ENCODE peak calls at places on chromosomes 12 and 14, in six cellular contexts. One of them, this sample, is unnamed.

GRCh38 chr12:112347521-112347920 is 34.7 kb downstream of the HECTD4 start:
- DNase-seq in heart right ventricle: no peak
- DNase-seq in RWPE2: no peak
- DNase-seq in dorsolateral prefrontal cortex: no peak
- DNase-seq in esophagus squamous epithelium: no peak
- DNase-seq in fibroblast of lung: peak; percentile 90
- DNase-seq in this sample: no peak

GRCh38 chr12:16165506-16165905 is 112.0 kb downstream of the SLC15A5 start:
- DNase-seq in RWPE2: no peak
- DNase-seq in heart right ventricle: no peak
- DNase-seq in dorsolateral prefrontal cortex: no peak
- DNase-seq in fibroblast of lung: peak; percentile 63
- DNase-seq in esophagus squamous epithelium: no peak
- DNase-seq in this sample: no peak

GRCh38 chr14:60274448-60274847 is 25.4 kb downstream of the PPM1A start:
- DNase-seq in dorsolateral prefrontal cortex: no peak
- DNase-seq in esophagus squamous epithelium: no peak
- DNase-seq in fibroblast of lung: no peak
- DNase-seq in RWPE2: no peak
- DNase-seq in heart right ventricle: no peak
- DNase-seq in this sample: no peak

GRCh38 chr12:32789911-32790310 is 34.2 kb upstream of the YARS2 start:
- DNase-seq in dorsolateral prefrontal cortex: no peak
- DNase-seq in esophagus squamous epithelium: no peak
- DNase-seq in RWPE2: no peak
- DNase-seq in heart right ventricle: no peak
- DNase-seq in fibroblast of lung: no peak
- DNase-seq in this sample: no peak

GRCh38 chr12:67034110-67034879 is 234.9 kb upstream of the CAND1 start:
- DNase-seq in heart right ventricle: no peak
- DNase-seq in RWPE2: peak; percentile 71
- DNase-seq in fibroblast of lung: no peak
- DNase-seq in dorsolateral prefrontal cortex: no peak
- DNase-seq in esophagus squamous epithelium: no peak
- DNase-seq in this sample: no peak

GRCh38 chr12:9123741-9124140 is 8.0 kb upstream of the A2M start:
- DNase-seq in esophagus squamous epithelium: no peak
- DNase-seq in dorsolateral prefrontal cortex: no peak
- DNase-seq in RWPE2: no peak
- DNase-seq in fibroblast of lung: peak; percentile 77
- DNase-seq in heart right ventricle: no peak
- DNase-seq in this sample: no peak

GRCh38 chr12:57759360-57759980 is 4.6 kb downstream of the MARCHF9 start:
- DNase-seq in dorsolateral prefrontal cortex: no peak
- DNase-seq in fibroblast of lung: no peak
- DNase-seq in heart right ventricle: no peak
- DNase-seq in RWPE2: no peak
- DNase-seq in esophagus squamous epithelium: no peak
- DNase-seq in this sample: peak; percentile 60

GRCh38 chr12:85874064-85874463 is at the start of gene NTS:
- DNase-seq in esophagus squamous epithelium: no peak
- DNase-seq in fibroblast of lung: no peak
- DNase-seq in dorsolateral prefrontal cortex: no peak
- DNase-seq in heart right ventricle: no peak
- DNase-seq in RWPE2: no peak
- DNase-seq in this sample: no peak

GRCh38 chr12:65811968-65812700 is 12.1 kb upstream of the HMGA2 start:
- DNase-seq in esophagus squamous epithelium: no peak
- DNase-seq in heart right ventricle: no peak
- DNase-seq in dorsolateral prefrontal cortex: no peak
- DNase-seq in RWPE2: no peak
- DNase-seq in fibroblast of lung: peak; percentile 28
- DNase-seq in this sample: no peak

GRCh38 chr12:77599782-77600491 is 230.8 kb upstream of the NAV3 start:
- DNase-seq in dorsolateral prefrontal cortex: no peak
- DNase-seq in fibroblast of lung: no peak
- DNase-seq in RWPE2: no peak
- DNase-seq in heart right ventricle: no peak
- DNase-seq in esophagus squamous epithelium: no peak
- DNase-seq in this sample: no peak

GRCh38 chr14:87152701-87153100 is 840.3 kb downstream of the GALC start:
- DNase-seq in RWPE2: no peak
- DNase-seq in dorsolateral prefrontal cortex: no peak
- DNase-seq in fibroblast of lung: no peak
- DNase-seq in heart right ventricle: no peak
- DNase-seq in esophagus squamous epithelium: no peak
- DNase-seq in this sample: no peak

GRCh38 chr12:96434107-96434506 is 33.9 kb upstream of the CDK17 start:
- DNase-seq in fibroblast of lung: peak; percentile 100
- DNase-seq in dorsolateral prefrontal cortex: no peak
- DNase-seq in heart right ventricle: no peak
- DNase-seq in esophagus squamous epithelium: no peak
- DNase-seq in RWPE2: no peak
- DNase-seq in this sample: peak; percentile 73

GRCh38 chr14:104820669-104821228 is 19.8 kb downstream of the ZBTB42 start:
- DNase-seq in RWPE2: peak; percentile 85
- DNase-seq in fibroblast of lung: peak; percentile 75
- DNase-seq in esophagus squamous epithelium: no peak
- DNase-seq in dorsolateral prefrontal cortex: no peak
- DNase-seq in heart right ventricle: no peak
- DNase-seq in this sample: no peak

GRCh38 chr12:20596036-20596435 is 99.1 kb upstream of the SLCO1C1 start:
- DNase-seq in fibroblast of lung: no peak
- DNase-seq in dorsolateral prefrontal cortex: no peak
- DNase-seq in RWPE2: no peak
- DNase-seq in heart right ventricle: no peak
- DNase-seq in esophagus squamous epithelium: no peak
- DNase-seq in this sample: no peak

GRCh38 chr12:20588057-20588456 is 107.1 kb upstream of the SLCO1C1 start:
- DNase-seq in RWPE2: no peak
- DNase-seq in fibroblast of lung: no peak
- DNase-seq in dorsolateral prefrontal cortex: no peak
- DNase-seq in esophagus squamous epithelium: no peak
- DNase-seq in heart right ventricle: no peak
- DNase-seq in this sample: no peak

DNA sequence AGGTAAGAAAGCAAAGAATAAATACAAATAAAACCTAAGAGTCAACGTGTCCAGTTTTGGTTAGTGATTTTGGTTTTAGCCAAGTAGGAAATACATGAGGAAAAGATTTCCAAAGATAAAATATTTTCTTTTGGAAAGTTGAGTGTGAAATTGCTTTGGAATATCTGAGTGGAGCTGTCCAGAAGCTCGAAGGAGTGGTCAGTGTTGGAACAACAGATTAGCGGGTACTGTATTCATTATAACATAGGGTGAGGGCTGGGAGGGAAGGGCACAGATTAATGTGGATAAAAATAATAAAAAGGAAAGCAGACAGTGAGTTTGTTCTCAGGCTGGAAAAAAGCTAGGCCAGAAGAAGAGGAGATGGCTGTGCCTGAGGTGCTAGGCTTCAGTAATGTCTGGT is 101.5 kb upstream of the SLCO1C1 start:
- DNase-seq in esophagus squamous epithelium: no peak
- DNase-seq in heart right ventricle: no peak
- DNase-seq in fibroblast of lung: no peak
- DNase-seq in dorsolateral prefrontal cortex: no peak
- DNase-seq in RWPE2: no peak
- DNase-seq in this sample: no peak
- H3K27ac ChIP-seq in esophagus squamous epithelium: no peak overlapping the region
- H3K27ac ChIP-seq in heart right ventricle: no peak overlapping the region
- H3K27ac ChIP-seq in fibroblast of lung: no peak overlapping the region
- H3K27ac ChIP-seq in dorsolateral prefrontal cortex: no peak overlapping the region
- H3K27ac ChIP-seq in RWPE2: no peak overlapping the region
- H3K27ac ChIP-seq in this sample: no peak overlapping the region

DNA sequence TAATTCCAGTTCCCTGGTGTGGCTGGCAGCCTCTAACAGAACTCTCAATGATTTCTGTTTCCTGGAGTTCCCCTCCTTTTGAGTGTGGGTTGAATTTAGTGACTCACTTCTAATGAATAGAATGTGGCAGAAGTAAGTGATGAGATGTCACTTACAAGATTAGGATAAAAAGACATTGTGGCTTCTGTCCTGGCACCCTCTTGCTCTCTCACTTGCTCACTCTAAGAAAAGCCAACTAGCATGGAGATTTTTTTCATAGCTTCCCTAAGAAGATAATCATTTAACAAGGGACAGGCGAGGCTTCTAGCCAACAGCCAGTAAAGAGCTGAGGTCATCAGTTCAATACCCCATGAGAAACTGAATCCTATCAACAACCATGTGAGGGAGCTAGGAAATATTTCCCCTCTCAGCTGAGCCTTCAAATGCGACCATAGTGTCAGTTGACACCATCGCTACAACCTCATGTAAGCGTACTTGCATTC is 156.7 kb downstream of the TMTC3 start:
- DNase-seq in dorsolateral prefrontal cortex: no peak
- DNase-seq in RWPE2: no peak
- DNase-seq in esophagus squamous epithelium: no peak
- DNase-seq in fibroblast of lung: peak; percentile 57
- DNase-seq in heart right ventricle: no peak
- DNase-seq in this sample: no peak
- H3K27ac ChIP-seq in dorsolateral prefrontal cortex: no peak overlapping the region
- H3K27ac ChIP-seq in RWPE2: peak overlapping the region; percentile 62
- H3K27ac ChIP-seq in esophagus squamous epithelium: peak overlapping the region; percentile 57
- H3K27ac ChIP-seq in fibroblast of lung: peak overlapping the region; percentile 89
- H3K27ac ChIP-seq in heart right ventricle: no peak overlapping the region
- H3K27ac ChIP-seq in this sample: no peak overlapping the region

DNA sequence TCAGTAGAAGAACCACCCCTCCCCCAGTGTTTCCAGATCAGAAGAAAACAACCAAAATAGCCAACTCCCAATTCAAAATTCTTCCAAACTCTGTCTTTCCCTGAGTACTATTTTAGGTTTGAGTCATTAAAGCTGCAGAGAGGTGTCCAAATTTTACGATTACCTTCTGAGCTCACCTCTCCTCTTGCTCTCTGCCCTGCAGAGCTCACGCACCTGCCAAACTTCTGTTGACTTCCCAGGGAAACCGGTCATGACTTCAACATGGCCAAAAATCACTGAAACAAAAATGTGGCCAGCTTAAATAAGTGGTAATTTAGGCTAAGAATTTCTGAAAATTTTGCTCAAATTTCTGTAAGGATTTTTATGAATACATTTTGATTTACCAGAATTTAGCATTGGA is 70.9 kb upstream of the OTX2 start:
- DNase-seq in esophagus squamous epithelium: no peak
- DNase-seq in RWPE2: no peak
- DNase-seq in fibroblast of lung: no peak
- DNase-seq in dorsolateral prefrontal cortex: no peak
- DNase-seq in heart right ventricle: no peak
- DNase-seq in this sample: no peak
- H3K27ac ChIP-seq in esophagus squamous epithelium: no peak overlapping the region
- H3K27ac ChIP-seq in RWPE2: no peak overlapping the region
- H3K27ac ChIP-seq in fibroblast of lung: no peak overlapping the region
- H3K27ac ChIP-seq in dorsolateral prefrontal cortex: no peak overlapping the region
- H3K27ac ChIP-seq in heart right ventricle: no peak overlapping the region
- H3K27ac ChIP-seq in this sample: no peak overlapping the region

GRCh38 chr14:99527026-99527425 is 45.8 kb downstream of the CCNK start:
- DNase-seq in esophagus squamous epithelium: no peak
- DNase-seq in fibroblast of lung: no peak
- DNase-seq in dorsolateral prefrontal cortex: no peak
- DNase-seq in RWPE2: no peak
- DNase-seq in heart right ventricle: no peak
- DNase-seq in this sample: no peak

GRCh38 chr14:99524804-99525698 is 43.8 kb downstream of the CCNK start:
- DNase-seq in esophagus squamous epithelium: no peak
- DNase-seq in heart right ventricle: no peak
- DNase-seq in RWPE2: no peak
- DNase-seq in fibroblast of lung: peak; percentile 66
- DNase-seq in dorsolateral prefrontal cortex: no peak
- DNase-seq in this sample: no peak

GRCh38 chr14:99527427-99528076 is 46.3 kb downstream of the CCNK start:
- DNase-seq in esophagus squamous epithelium: no peak
- DNase-seq in dorsolateral prefrontal cortex: no peak
- DNase-seq in heart right ventricle: no peak
- DNase-seq in RWPE2: no peak
- DNase-seq in fibroblast of lung: no peak
- DNase-seq in this sample: no peak

GRCh38 chr14:99524091-99524661 is 43.0 kb downstream of the CCNK start:
- DNase-seq in dorsolateral prefrontal cortex: no peak
- DNase-seq in RWPE2: peak; percentile 54
- DNase-seq in heart right ventricle: no peak
- DNase-seq in esophagus squamous epithelium: no peak
- DNase-seq in fibroblast of lung: no peak
- DNase-seq in this sample: no peak

DNA sequence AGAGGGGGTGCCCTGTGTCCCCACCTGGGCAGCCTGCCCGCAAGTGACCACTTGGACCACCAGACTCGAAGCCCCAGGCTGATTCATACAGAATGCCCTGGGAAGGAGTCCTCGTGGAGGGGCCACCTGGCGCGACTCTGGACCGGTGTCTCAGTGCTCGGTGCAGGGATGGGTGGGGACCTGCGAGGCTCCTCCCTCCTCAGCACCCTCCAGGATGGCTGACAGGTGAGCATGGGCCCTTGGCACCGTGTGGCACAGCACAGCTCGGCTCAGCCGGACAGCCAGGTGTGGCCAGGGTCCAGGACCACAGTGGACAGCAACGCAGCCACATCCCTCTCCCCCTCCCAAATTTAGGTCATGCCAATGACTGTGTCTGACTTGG is 44.5 kb downstream of the CCNK start:
- DNase-seq in dorsolateral prefrontal cortex: no peak
- DNase-seq in esophagus squamous epithelium: no peak
- DNase-seq in fibroblast of lung: no peak
- DNase-seq in RWPE2: no peak
- DNase-seq in heart right ventricle: no peak
- DNase-seq in this sample: no peak
- H3K27ac ChIP-seq in dorsolateral prefrontal cortex: no peak overlapping the region
- H3K27ac ChIP-seq in esophagus squamous epithelium: no peak overlapping the region
- H3K27ac ChIP-seq in fibroblast of lung: no peak overlapping the region
- H3K27ac ChIP-seq in RWPE2: peak overlapping the region; percentile 54
- H3K27ac ChIP-seq in heart right ventricle: peak overlapping the region; percentile 61
- H3K27ac ChIP-seq in this sample: no peak overlapping the region

DNA sequence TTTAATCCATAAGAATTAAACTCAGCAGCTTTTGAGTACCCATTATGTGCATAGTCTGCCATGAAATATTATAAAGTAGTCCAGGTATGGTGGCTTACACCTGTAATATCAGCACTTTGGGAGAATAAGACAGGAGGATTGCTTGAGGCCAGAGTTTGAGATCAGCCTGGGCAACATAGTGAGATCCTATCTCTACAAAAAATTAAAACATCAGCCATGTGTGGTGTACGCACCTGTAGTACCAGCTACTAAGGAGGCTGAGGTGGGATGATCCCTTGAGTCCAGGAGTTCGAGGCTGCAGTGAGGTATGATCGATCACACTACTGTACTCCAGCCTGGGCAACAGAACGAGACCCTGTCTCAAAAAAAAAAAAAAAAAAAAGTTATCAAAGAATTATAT is 15.3 kb downstream of the MARK3 start:
- DNase-seq in fibroblast of lung: no peak
- DNase-seq in RWPE2: no peak
- DNase-seq in dorsolateral prefrontal cortex: no peak
- DNase-seq in heart right ventricle: no peak
- DNase-seq in esophagus squamous epithelium: no peak
- DNase-seq in this sample: no peak
- H3K27ac ChIP-seq in fibroblast of lung: no peak overlapping the region
- H3K27ac ChIP-seq in RWPE2: peak overlapping the region; percentile 65
- H3K27ac ChIP-seq in dorsolateral prefrontal cortex: no peak overlapping the region
- H3K27ac ChIP-seq in heart right ventricle: no peak overlapping the region
- H3K27ac ChIP-seq in esophagus squamous epithelium: no peak overlapping the region
- H3K27ac ChIP-seq in this sample: no peak overlapping the region

This sample was measured in CD8-positive, alpha-beta memory T cell.